ENCODE peak calls at places on chromosome 20, in four cellular contexts. M is adrenal gland, G is IMR-90, P is heart right ventricle. U is an unnamed sample. For H3K27me3 and H3K36me3, the result is how much of the 10 kb centered on the place peaks cover.

GRCh38 chr20:61424628-61425420 is 172.8 kb downstream of the CDH4 start:
- DNase-seq in M (no peak), G (no peak), P (no peak), U (no peak)

GRCh38 chr20:33460711-33461110 is 17.1 kb upstream of the SNTA1 start:
- DNase-seq in M (no peak), G (no peak), P (no peak), U (no peak)

GRCh38 chr20:38152175-38153010 is 12.7 kb downstream of the TGM2 start:
- DNase-seq in M (peak), G (peak), P (peak), U (peak)

GRCh38 chr20:58216334-58216733 is 12.1 kb downstream of the ANKRD60 start:
- DNase-seq in M (no peak), G (peak), P (no peak), U (no peak)

GRCh38 chr20:6169251-6169650 is 46.4 kb upstream of the FERMT1 start:
- DNase-seq in M (no peak), G (peak), P (no peak), U (no peak)

GRCh38 chr20:38357653-38358207 is 11.4 kb downstream of the LBP start:
- DNase-seq in M (no peak), G (peak), P (no peak), U (no peak)

GRCh38 chr20:1820137-1821074 is 74.8 kb upstream of the SIRPA start:
- DNase-seq in M (peak), G (peak), P (no peak), U (no peak)

GRCh38 chr20:59808729-59809381 is 124.6 kb downstream of the SYCP2 start:
- DNase-seq in M (peak), G (no peak), P (no peak), U (no peak)

GRCh38 chr20:6731951-6732580 is 35.4 kb upstream of the BMP2 start:
- DNase-seq in M (peak), G (no peak), P (peak), U (peak)

GRCh38 chr20:24723953-24724352 is 225.1 kb upstream of the CST7 start:
- DNase-seq in M (no peak), G (no peak), P (no peak), U (no peak)

GRCh38 chr20:46306743-46307138 is 1.6 kb downstream of the CDH22 start:
- DNase-seq in M (no peak), G (no peak), P (no peak), U (no peak)

GRCh38 chr20:46307139-46307998 is 929 bp downstream of the CDH22 start:
- DNase-seq in M (peak), G (peak), P (peak), U (peak)

GRCh38 chr20:46309945-46310344 is 1.6 kb upstream of the CDH22 start:
- DNase-seq in M (no peak), G (no peak), P (no peak), U (no peak)

GRCh38 chr20:46307999-46308257 is 370 bp downstream of the CDH22 start:
- DNase-seq in M (no peak), G (no peak), P (no peak), U (no peak)

GRCh38 chr20:46308258-46309157 is at the start of gene CDH22:
- DNase-seq in M (peak), G (peak), P (peak), U (peak)
- H3K27me3 ChIP-seq in M (under half), G (half or more), P (half or more), U (half or more)

DNA sequence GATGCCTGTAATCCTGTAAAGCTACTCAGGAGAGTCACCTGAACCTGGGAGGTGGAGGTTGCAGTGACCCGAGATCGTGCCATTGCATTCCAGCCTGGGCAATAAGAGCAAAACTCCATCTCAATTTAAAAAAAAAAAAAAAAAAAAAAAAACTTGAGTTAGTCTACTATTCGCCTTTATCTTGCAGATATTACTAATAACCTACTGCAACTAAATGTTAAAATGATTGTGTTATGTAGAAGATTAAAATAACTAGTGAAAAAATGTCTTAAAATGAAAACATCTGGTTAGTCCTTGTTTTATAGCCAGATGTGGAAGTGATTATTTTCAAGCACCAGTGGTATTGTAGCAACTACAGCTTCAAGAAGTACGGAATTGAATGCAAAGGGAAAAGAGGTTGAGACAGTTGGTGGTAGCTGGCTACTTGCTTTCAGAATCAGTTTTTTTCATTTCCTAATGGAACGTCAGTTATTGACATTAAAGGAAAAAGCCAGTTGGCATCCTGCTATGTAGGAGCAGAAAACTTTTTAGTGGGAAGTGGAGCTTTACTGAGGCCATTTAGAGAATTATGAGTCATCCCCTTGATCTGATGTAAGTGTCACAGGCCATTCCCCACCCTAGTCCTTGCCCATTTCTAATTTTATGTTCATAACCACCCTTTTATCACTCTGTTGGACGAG is 43.8 kb upstream of the DYNLRB1 start:
- DNase-seq in M (no peak), G (peak), P (no peak), U (no peak)
- H3K36me3 ChIP-seq in M (under half), G (under half), P (under half), U (under half)

GRCh38 chr20:48849779-48850178 is 22.0 kb upstream of the PREX1 start:
- DNase-seq in M (no peak), G (no peak), P (no peak), U (no peak)

GRCh38 chr20:48850681-48851299 is 23.0 kb upstream of the PREX1 start:
- DNase-seq in M (no peak), G (no peak), P (no peak), U (no peak)

GRCh38 chr20:48851579-48851978 is 23.8 kb upstream of the PREX1 start:
- DNase-seq in M (no peak), G (no peak), P (no peak), U (no peak)

GRCh38 chr20:48850257-48850656 is 22.5 kb upstream of the PREX1 start:
- DNase-seq in M (no peak), G (no peak), P (no peak), U (no peak)

DNA sequence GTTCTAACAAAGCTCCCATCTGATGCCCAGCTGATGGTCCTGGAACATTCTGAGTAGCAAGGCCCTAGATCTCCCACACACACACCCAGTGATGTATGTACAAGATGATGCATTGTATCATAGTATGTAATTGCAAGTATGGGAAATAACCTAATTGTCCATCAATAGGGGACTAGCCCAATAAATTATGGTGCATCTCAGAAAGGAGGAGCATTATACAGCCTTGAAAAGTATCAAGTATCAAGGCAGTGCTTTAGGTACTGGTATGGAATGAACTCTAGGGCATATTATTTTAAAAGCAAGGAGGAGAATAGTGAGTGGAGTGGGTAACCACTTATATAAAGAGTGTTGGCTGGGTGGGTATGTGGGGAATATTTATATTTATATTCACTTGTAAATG is 24.8 kb upstream of the PREX1 start:
- DNase-seq in M (no peak), G (no peak), P (no peak), U (no peak)
- TF ChIP-seq CTCF in M (no peak), G (no peak), P (no peak), U (no peak)

DNA sequence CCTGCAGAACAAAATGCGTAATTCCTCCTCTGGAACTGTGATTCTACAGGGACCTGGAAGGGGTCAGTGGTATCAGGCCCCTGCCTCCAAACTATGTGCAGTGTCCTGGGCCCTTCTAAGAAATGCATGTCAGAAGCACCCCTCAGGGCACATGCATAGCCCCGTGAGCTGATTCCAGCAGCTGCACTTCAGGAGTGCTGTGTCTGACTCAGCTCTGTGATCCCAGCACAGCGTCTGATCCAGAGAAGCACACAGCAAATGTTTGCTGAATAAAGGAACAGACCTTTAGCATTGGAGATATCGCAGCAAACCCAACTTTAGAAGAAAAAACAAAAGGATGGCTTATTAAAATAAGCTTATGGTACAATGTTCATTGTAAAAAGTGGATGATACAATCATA is 15.8 kb upstream of the MAFB start:
- DNase-seq in M (no peak), G (no peak), P (no peak), U (no peak)
- H3K27me3 ChIP-seq in M (under half), G (under half), P (under half), U (under half)

GRCh38 chr20:36860811-36861624 is 14.9 kb upstream of the TLDC2 start:
- DNase-seq in M (no peak), G (no peak), P (no peak), U (no peak)

GRCh38 chr20:36856691-36857635 is 19.0 kb upstream of the TLDC2 start:
- DNase-seq in M (no peak), G (peak), P (no peak), U (no peak)

GRCh38 chr20:36860339-36860738 is 15.6 kb upstream of the TLDC2 start:
- DNase-seq in M (no peak), G (peak), P (no peak), U (no peak)

GRCh38 chr20:36859700-36860330 is 16.1 kb upstream of the TLDC2 start:
- DNase-seq in M (no peak), G (no peak), P (no peak), U (no peak)

GRCh38 chr20:36859282-36859555 is 16.7 kb upstream of the TLDC2 start:
- DNase-seq in M (peak), G (no peak), P (no peak), U (no peak)
- H3K36me3 ChIP-seq in M (under half), G (under half), P (under half), U (under half)

GRCh38 chr20:50222568-50223320 is 32.1 kb downstream of the CEBPB start:
- DNase-seq in M (no peak), G (no peak), P (no peak), U (no peak)

GRCh38 chr20:50223321-50223995 is 32.8 kb downstream of the CEBPB start:
- DNase-seq in M (no peak), G (no peak), P (no peak), U (no peak)

GRCh38 chr20:50224052-50224451 is 33.4 kb downstream of the CEBPB start:
- DNase-seq in M (no peak), G (no peak), P (no peak), U (no peak)

GRCh38 chr20:50226093-50226974 is 35.7 kb downstream of the CEBPB start:
- DNase-seq in M (peak), G (peak), P (no peak), U (no peak)

DNA sequence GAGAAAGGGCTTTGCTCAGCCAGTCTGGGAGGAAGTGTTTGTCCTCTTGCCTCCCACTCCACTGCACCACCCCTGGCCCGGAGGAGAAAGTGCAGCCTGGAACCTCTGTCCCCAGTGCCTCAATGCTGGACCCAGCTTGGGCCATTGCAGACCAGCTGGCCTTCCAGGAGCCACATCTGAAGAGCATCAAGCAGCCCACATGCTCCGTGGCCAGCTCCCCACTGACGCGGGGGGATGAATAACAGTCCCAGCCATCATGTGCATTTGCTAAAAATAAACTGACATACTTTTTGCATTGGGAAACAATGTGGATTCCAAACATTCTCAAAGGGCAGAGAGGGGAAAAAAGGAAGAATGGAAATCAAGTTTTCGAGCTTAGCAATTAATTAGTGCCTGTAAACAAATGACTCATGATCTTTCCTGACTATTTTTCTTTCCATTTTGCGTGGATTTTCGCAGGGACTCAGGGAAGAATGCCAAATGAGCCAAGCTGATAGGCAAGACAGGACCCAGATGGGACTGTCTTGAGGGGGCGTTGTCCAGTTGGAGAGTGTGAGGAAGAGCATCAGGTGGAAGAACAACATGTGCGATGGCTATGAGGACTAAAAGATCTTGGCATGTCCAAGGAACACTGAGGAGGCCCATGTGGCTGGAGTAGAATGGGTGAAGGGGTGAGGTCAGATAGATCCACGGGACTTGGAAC is 34.1 kb downstream of the CEBPB start:
- DNase-seq in M (peak), G (peak), P (peak), U (peak)
- TF ChIP-seq CTCF in M (peak), G (peak), P (peak), U (peak)

DNA sequence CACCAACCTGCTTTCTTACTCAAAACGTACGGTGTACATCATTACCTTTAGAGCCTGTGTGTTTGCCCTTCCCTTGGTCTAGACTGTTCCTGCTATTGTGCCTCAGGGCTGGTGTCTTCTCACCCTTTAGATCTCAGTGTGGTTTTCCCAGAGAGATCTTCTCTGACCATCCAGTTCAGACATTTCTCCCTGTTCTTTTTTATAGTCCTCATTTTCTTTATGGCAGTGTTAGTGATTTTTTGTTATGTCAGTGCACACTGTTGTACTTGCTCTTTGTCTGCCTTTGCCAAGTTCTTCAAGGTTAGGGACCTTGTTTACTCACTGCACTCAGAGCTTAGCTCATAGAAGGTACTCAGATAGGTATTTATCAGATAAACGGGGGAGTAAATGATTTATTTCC is 82.8 kb downstream of the ATRN start:
- DNase-seq in M (no peak), G (no peak), P (no peak), U (no peak)
- H3K27me3 ChIP-seq in M (under half), G (under half), P (under half), U (under half)

GRCh38 chr20:50089787-50090177 is 23.2 kb downstream of the UBE2V1 start:
- DNase-seq in M (no peak), G (no peak), P (no peak), U (no peak)

GRCh38 chr20:50094522-50094921 is 18.4 kb downstream of the UBE2V1 start:
- DNase-seq in M (no peak), G (no peak), P (no peak), U (no peak)

GRCh38 chr20:50095476-50096078 is 17.4 kb downstream of the UBE2V1 start:
- DNase-seq in M (no peak), G (no peak), P (no peak), U (no peak)

GRCh38 chr20:50093240-50093639 is 19.7 kb downstream of the UBE2V1 start:
- DNase-seq in M (no peak), G (no peak), P (no peak), U (no peak)

DNA sequence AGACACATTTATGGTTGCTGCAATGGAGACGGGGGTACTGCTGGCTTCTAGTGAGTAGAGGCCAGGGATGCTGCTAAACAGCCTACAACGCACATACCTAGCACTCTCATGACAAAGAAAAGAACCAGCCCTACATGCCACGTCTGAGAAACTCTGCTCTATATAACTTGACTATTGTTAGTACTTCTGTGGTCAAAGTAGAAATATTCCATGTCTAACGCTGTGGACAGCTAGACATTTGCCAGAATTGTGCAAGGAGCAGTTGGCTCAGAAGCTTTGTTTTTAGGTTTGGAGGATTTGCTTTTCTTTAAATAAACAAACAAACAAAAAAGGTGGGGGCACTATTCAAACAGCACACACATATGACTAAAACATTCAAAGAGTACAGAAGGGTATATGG is 20.5 kb downstream of the UBE2V1 start:
- DNase-seq in M (no peak), G (no peak), P (no peak), U (no peak)
- H3K36me3 ChIP-seq in M (under half), G (under half), P (under half), U (under half)

DNA sequence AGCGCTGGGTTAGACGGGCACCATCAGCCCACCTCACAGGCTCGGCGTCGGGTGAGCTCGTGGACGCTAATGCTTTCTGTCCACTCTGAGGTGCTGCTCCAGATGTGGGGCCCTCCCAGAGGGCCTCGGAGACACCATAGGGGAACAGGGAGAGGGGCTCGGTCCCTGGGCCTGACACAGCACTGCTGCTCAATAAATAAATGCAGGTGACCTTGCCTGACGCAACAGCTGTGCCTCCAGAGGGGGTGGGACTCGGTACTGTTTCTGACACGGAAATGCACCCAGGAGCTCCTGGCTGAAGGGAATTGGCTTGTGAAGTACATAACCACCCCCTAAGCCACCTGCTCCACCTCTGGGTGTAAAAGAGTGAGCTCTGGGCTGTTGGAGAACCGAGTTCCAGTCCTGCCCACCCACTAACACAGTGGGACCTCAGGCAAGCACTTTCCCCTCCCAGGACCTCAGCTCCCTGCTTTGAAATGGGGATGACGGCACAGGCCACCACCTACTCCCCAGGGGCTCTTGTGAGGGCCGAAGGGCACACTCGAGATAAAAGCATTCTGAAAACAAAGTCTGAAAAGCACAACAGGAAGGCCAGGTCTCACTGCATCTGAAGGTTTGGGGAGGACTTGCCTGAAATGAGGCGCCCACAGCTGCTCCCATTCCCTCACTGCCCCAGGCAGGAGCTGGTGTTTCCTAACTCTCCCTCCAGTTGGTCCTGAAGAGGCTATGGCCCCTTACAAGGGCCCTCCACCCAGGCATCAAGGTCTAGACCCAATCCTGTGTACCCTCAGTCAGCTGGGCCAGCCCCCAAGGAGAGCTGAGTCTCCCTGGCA is 6.7 kb downstream of the KCNK15 start:
- DNase-seq in M (no peak), G (no peak), P (no peak), U (no peak)
- TF ChIP-seq CTCF in M (no peak), G (no peak), P (no peak), U (no peak)

GRCh38 chr20:63455568-63455859 is 16.9 kb downstream of the KCNQ2 start:
- DNase-seq in M (no peak), G (no peak), P (no peak), U (no peak)
- H3K27me3 ChIP-seq in M (under half), G (under half), P (half or more), U (half or more)